ENCODE peak calls at places on chromosome 15, in ten cellular contexts. U is activated CD8-positive, alpha-beta memory T cell treated with anti-CD3 and anti-CD28 coated beads for 48 hours; S is fibroblast of pulmonary artery; F is GM10248; Z is right lobe of liver; X is tibial nerve; P is MCF 10A; T is lower lobe of right lung; M is AG08396; L is GM20000. K is an unnamed sample.

GRCh38 chr15:78329625-78330024 is 10.5 kb upstream of the CRABP1 start:
- DNase-seq in U (no peak), S (no peak), F (no peak), Z (no peak), X (no peak), P (no peak), T (no peak), M (no peak), L (no peak), K (peak)

GRCh38 chr15:41940441-41940857 is 31.9 kb downstream of the EHD4 start:
- DNase-seq in U (no peak), S (peak), F (no peak), Z (no peak), X (no peak), P (peak), T (no peak), M (no peak), L (no peak), K (peak)

GRCh38 chr15:101115887-101116680 is 135.8 kb downstream of the CHSY1 start:
- DNase-seq in U (no peak), S (peak), F (peak), Z (no peak), X (peak), P (no peak), T (peak), M (peak), L (no peak), K (peak)

GRCh38 chr15:67127925-67128324 is 62.5 kb downstream of the SMAD3 start:
- DNase-seq in U (no peak), S (peak), F (no peak), Z (no peak), X (no peak), P (peak), T (no peak), M (peak), L (no peak), K (peak)

GRCh38 chr15:51403072-51403878 is 61.8 kb downstream of the GLDN start:
- DNase-seq in U (no peak), S (peak), F (no peak), Z (no peak), X (no peak), P (peak), T (no peak), M (peak), L (peak), K (peak)

GRCh38 chr15:57698243-57698642 is 8.3 kb upstream of the POLR2M start:
- DNase-seq in U (no peak), S (no peak), F (no peak), Z (no peak), X (no peak), P (no peak), T (no peak), M (no peak), L (no peak), K (no peak)

GRCh38 chr15:35351059-35351458 is 194.9 kb downstream of the DPH6 start:
- DNase-seq in U (no peak), S (no peak), F (no peak), Z (no peak), X (no peak), P (no peak), T (no peak), M (no peak), L (no peak), K (no peak)

GRCh38 chr15:60612400-60613048 is 133.6 kb upstream of the ICE2 start:
- DNase-seq in U (no peak), S (no peak), F (no peak), Z (no peak), X (no peak), P (no peak), T (no peak), M (no peak), L (no peak), K (no peak)

GRCh38 chr15:60582370-60583036 is 103.6 kb upstream of the ICE2 start:
- DNase-seq in U (no peak), S (peak), F (peak), Z (no peak), X (no peak), P (peak), T (no peak), M (no peak), L (peak), K (peak)

GRCh38 chr15:69044899-69045298 is 30.4 kb downstream of the NOX5 start:
- DNase-seq in U (no peak), S (peak), F (no peak), Z (no peak), X (no peak), P (peak), T (no peak), M (no peak), L (no peak), K (peak)

GRCh38 chr15:72970965-72971746 is 81.1 kb upstream of the NEO1 start:
- DNase-seq in U (no peak), S (peak), F (no peak), Z (no peak), X (no peak), P (no peak), T (no peak), M (peak), L (no peak), K (peak)

GRCh38 chr15:29053661-29054131 is 167.9 kb downstream of the APBA2 start:
- DNase-seq in U (no peak), S (no peak), F (no peak), Z (no peak), X (no peak), P (no peak), T (no peak), M (no peak), L (no peak), K (no peak)

GRCh38 chr15:45454825-45455224 is 67.7 kb downstream of the SLC30A4 start:
- DNase-seq in U (no peak), S (peak), F (peak), Z (peak), X (peak), P (peak), T (peak), M (peak), L (peak), K (peak)

GRCh38 chr15:45225506-45226273 is 26.3 kb upstream of the SLC28A2 start:
- DNase-seq in U (no peak), S (no peak), F (no peak), Z (no peak), X (no peak), P (no peak), T (no peak), M (no peak), L (no peak), K (no peak)